ENCODE peak calls at places on chromosomes 4 and X, in seven cellular contexts. One of them, this sample, is unnamed.

GRCh38 chr4:156677136-156677535 is 294.5 kb downstream of the PDGFC start:
- DNase-seq in iPS DF 6.9: peak; percentile 35
- DNase-seq in upper lobe of left lung: no peak
- DNase-seq in Karpas-422: peak; percentile 75
- DNase-seq in PC-3: peak; percentile 71
- DNase-seq in body of pancreas: peak; percentile 21
- DNase-seq in aorta: no peak
- DNase-seq in this sample: no peak

GRCh38 chr4:124111922-124112321 is 600.6 kb downstream of the ANKRD50 start:
- DNase-seq in iPS DF 6.9: peak; percentile 22
- DNase-seq in upper lobe of left lung: no peak
- DNase-seq in Karpas-422: peak; percentile 63
- DNase-seq in PC-3: peak; percentile 76
- DNase-seq in body of pancreas: no peak
- DNase-seq in aorta: no peak
- DNase-seq in this sample: peak; percentile 92

GRCh38 chr4:81093720-81094401 is 63.4 kb downstream of the BMP3 start:
- DNase-seq in iPS DF 6.9: no peak
- DNase-seq in upper lobe of left lung: no peak
- DNase-seq in Karpas-422: no peak
- DNase-seq in PC-3: no peak
- DNase-seq in body of pancreas: no peak
- DNase-seq in aorta: no peak
- DNase-seq in this sample: no peak

GRCh38 chrX:51496501-51497291 is at the start of gene NUDT11:
- DNase-seq in iPS DF 6.9: peak; percentile 13
- DNase-seq in upper lobe of left lung: peak; percentile 91
- DNase-seq in Karpas-422: no peak
- DNase-seq in PC-3: peak; percentile 51
- DNase-seq in body of pancreas: peak; percentile 72
- DNase-seq in aorta: peak; percentile 90
- DNase-seq in this sample: peak; percentile 76

GRCh38 chr4:48799157-48799556 is 19.1 kb upstream of the FRYL start:
- DNase-seq in iPS DF 6.9: no peak
- DNase-seq in upper lobe of left lung: no peak
- DNase-seq in Karpas-422: no peak
- DNase-seq in PC-3: peak; percentile 71
- DNase-seq in body of pancreas: no peak
- DNase-seq in aorta: no peak
- DNase-seq in this sample: peak; percentile 3

GRCh38 chr4:72846280-72847111 is 223.0 kb downstream of the COX18 start:
- DNase-seq in iPS DF 6.9: peak; percentile 29
- DNase-seq in upper lobe of left lung: no peak
- DNase-seq in Karpas-422: peak; percentile 44
- DNase-seq in PC-3: peak; percentile 88
- DNase-seq in body of pancreas: no peak
- DNase-seq in aorta: no peak
- DNase-seq in this sample: peak; percentile 30

GRCh38 chr4:124278477-124278876 is 434.1 kb downstream of the ANKRD50 start:
- DNase-seq in iPS DF 6.9: no peak
- DNase-seq in upper lobe of left lung: no peak
- DNase-seq in Karpas-422: no peak
- DNase-seq in PC-3: peak; percentile 69
- DNase-seq in body of pancreas: no peak
- DNase-seq in aorta: no peak
- DNase-seq in this sample: peak; percentile 75

GRCh38 chr4:130568746-130569145 is 1472.8 kb downstream of the C4orf33 start:
- DNase-seq in iPS DF 6.9: no peak
- DNase-seq in upper lobe of left lung: no peak
- DNase-seq in Karpas-422: no peak
- DNase-seq in PC-3: no peak
- DNase-seq in body of pancreas: no peak
- DNase-seq in aorta: no peak
- DNase-seq in this sample: no peak

GRCh38 chr4:14879643-14880042 is 122.6 kb upstream of the CPEB2 start:
- DNase-seq in iPS DF 6.9: no peak
- DNase-seq in upper lobe of left lung: peak; percentile 52
- DNase-seq in Karpas-422: no peak
- DNase-seq in PC-3: no peak
- DNase-seq in body of pancreas: no peak
- DNase-seq in aorta: no peak
- DNase-seq in this sample: no peak

DNA sequence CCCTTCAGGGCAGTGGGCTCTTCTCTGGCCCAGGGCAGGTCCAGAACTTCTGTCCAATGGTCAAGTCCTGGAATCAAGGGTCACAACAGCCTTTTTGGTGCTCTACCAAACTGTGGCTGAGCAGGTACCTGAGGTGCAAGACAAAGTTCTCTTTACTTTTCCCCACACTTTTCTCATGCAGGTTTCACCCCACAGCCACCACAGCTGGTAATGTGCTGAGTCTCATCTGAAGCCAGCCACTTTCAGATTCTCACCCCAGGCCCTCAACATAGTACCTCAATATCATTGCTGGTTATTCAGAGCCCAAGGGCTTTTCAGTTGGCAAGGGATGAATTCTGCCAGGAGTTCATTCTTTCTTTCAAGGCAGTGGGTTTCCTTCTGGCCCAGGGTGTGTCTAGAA is 426.0 kb downstream of the TECRL start:
- DNase-seq in iPS DF 6.9: no peak
- DNase-seq in upper lobe of left lung: no peak
- DNase-seq in Karpas-422: no peak
- DNase-seq in PC-3: no peak
- DNase-seq in body of pancreas: no peak
- DNase-seq in aorta: no peak
- DNase-seq in this sample: no peak
- H3K9me3 ChIP-seq in iPS DF 6.9: no peaks in the 10 kb centered on the region
- H3K9me3 ChIP-seq in upper lobe of left lung: peaks cover 4% of the 10 kb centered on the region
- H3K9me3 ChIP-seq in Karpas-422: peaks cover 44% of the 10 kb centered on the region
- H3K9me3 ChIP-seq in PC-3: peaks cover 4% of the 10 kb centered on the region
- H3K9me3 ChIP-seq in body of pancreas: no peaks in the 10 kb centered on the region
- H3K9me3 ChIP-seq in aorta: no peaks in the 10 kb centered on the region
- H3K9me3 ChIP-seq in this sample: peaks cover 4% of the 10 kb centered on the region

GRCh38 chr4:67668315-67668714 is 32.6 kb downstream of the UBA6 start:
- DNase-seq in iPS DF 6.9: no peak
- DNase-seq in upper lobe of left lung: no peak
- DNase-seq in Karpas-422: no peak
- DNase-seq in PC-3: no peak
- DNase-seq in body of pancreas: no peak
- DNase-seq in aorta: no peak
- DNase-seq in this sample: no peak
- H3K36me3 ChIP-seq in iPS DF 6.9: no peaks in the 10 kb centered on the region
- H3K36me3 ChIP-seq in upper lobe of left lung: peaks cover 24% of the 10 kb centered on the region
- H3K36me3 ChIP-seq in Karpas-422: peaks cover 85% of the 10 kb centered on the region
- H3K36me3 ChIP-seq in PC-3: peaks cover 72% of the 10 kb centered on the region
- H3K36me3 ChIP-seq in body of pancreas: peaks cover 5% of the 10 kb centered on the region
- H3K36me3 ChIP-seq in aorta: peaks cover 3% of the 10 kb centered on the region
- H3K36me3 ChIP-seq in this sample: peaks cover 84% of the 10 kb centered on the region

DNA sequence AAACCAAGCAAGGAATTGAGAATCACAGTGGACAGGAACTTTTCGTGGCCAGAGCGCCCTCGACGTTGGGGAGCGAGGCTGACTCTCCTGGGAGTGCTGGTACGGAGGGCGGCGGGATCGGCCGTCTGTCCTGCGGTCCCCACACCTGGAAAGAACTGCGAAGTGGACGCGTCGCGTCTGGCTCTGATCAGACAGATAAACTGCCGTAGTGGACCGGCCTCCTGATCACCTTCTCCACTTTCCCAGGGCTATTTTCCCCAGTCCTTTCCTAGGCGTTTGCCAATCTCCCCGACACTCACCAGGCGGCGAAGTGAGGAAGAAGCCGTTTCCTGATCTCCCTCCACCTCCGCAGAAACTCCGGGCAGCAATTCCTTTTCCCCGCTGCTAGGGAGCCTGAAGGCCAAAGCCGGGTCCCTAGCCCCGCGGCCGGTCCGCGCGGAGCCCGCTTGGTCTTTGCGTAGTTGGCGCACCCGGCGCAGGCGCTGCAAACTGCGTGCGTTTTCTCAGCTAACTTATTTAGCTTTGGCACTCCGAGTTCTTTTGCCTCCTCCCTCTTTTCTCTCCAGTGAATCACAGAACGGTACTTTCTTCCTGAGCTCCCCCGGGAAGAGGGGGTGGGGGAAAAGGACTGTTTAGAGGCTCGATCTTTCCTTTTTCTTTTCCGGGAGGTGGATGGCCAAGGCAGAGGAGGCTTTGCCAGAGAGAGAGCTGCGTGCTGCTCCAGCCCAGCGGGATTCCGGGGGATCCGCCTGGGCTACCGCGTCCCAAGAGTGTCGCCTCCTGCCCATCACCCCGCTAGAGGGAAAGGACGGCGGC is at the start of gene ARSJ:
- DNase-seq in iPS DF 6.9: no peak
- DNase-seq in upper lobe of left lung: peak; percentile 93
- DNase-seq in Karpas-422: no peak
- DNase-seq in PC-3: peak; percentile 64
- DNase-seq in body of pancreas: peak; percentile 59
- DNase-seq in aorta: peak; percentile 92
- DNase-seq in this sample: peak; percentile 76
- H3K27ac ChIP-seq in iPS DF 6.9: no peak within 1 kb of the TSS
- H3K27ac ChIP-seq in upper lobe of left lung: peak within 1 kb of the TSS; percentile 88
- H3K27ac ChIP-seq in Karpas-422: no peak within 1 kb of the TSS
- H3K27ac ChIP-seq in PC-3: peak within 1 kb of the TSS; percentile 73
- H3K27ac ChIP-seq in body of pancreas: peak within 1 kb of the TSS; percentile 42
- H3K27ac ChIP-seq in aorta: peak within 1 kb of the TSS; percentile 87
- H3K27ac ChIP-seq in this sample: peak within 1 kb of the TSS; percentile 48

DNA sequence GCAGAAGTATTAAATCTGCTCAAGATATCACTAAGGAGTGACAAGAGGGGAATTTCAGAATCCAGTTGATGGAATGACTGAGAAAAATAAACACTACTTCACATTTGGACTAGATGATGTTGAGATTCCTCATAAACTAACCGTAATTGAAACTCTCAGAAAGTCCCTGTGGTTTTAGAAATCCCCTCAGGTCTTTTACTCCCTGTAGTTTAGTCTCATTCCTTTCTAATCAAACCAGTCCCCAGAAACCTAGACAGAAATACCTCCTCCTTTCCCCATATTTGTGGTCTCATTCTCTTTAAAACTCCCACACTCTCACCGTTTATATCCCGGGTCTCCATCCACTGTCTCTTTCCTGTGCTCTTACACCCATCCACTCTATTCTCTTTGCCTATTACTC is 15.0 kb upstream of the TLR1 start:
- DNase-seq in iPS DF 6.9: no peak
- DNase-seq in upper lobe of left lung: no peak
- DNase-seq in Karpas-422: no peak
- DNase-seq in PC-3: peak; percentile 70
- DNase-seq in body of pancreas: no peak
- DNase-seq in aorta: no peak
- DNase-seq in this sample: no peak
- H3K9me3 ChIP-seq in iPS DF 6.9: no peaks in the 10 kb centered on the region
- H3K9me3 ChIP-seq in upper lobe of left lung: no peaks in the 10 kb centered on the region
- H3K9me3 ChIP-seq in Karpas-422: peaks cover 7% of the 10 kb centered on the region
- H3K9me3 ChIP-seq in PC-3: no peaks in the 10 kb centered on the region
- H3K9me3 ChIP-seq in body of pancreas: no peaks in the 10 kb centered on the region
- H3K9me3 ChIP-seq in aorta: peaks cover 3% of the 10 kb centered on the region
- H3K9me3 ChIP-seq in this sample: no peaks in the 10 kb centered on the region

GRCh38 chr4:150583287-150584197 is 1.6 kb downstream of the MAB21L2 start:
- DNase-seq in iPS DF 6.9: no peak
- DNase-seq in upper lobe of left lung: peak; percentile 72
- DNase-seq in Karpas-422: no peak
- DNase-seq in PC-3: no peak
- DNase-seq in body of pancreas: no peak
- DNase-seq in aorta: peak; percentile 76
- DNase-seq in this sample: no peak

GRCh38 chr4:150582101-150582565 is at the start of gene MAB21L2:
- DNase-seq in iPS DF 6.9: no peak
- DNase-seq in upper lobe of left lung: no peak
- DNase-seq in Karpas-422: no peak
- DNase-seq in PC-3: no peak
- DNase-seq in body of pancreas: no peak
- DNase-seq in aorta: no peak
- DNase-seq in this sample: no peak

GRCh38 chr4:150584198-150584593 is 2.2 kb downstream of the MAB21L2 start:
- DNase-seq in iPS DF 6.9: no peak
- DNase-seq in upper lobe of left lung: no peak
- DNase-seq in Karpas-422: no peak
- DNase-seq in PC-3: no peak
- DNase-seq in body of pancreas: no peak
- DNase-seq in aorta: no peak
- DNase-seq in this sample: no peak

GRCh38 chr4:150581611-150582010 is 340 bp upstream of the MAB21L2 start:
- DNase-seq in iPS DF 6.9: no peak
- DNase-seq in upper lobe of left lung: no peak
- DNase-seq in Karpas-422: no peak
- DNase-seq in PC-3: no peak
- DNase-seq in body of pancreas: no peak
- DNase-seq in aorta: no peak
- DNase-seq in this sample: no peak

DNA sequence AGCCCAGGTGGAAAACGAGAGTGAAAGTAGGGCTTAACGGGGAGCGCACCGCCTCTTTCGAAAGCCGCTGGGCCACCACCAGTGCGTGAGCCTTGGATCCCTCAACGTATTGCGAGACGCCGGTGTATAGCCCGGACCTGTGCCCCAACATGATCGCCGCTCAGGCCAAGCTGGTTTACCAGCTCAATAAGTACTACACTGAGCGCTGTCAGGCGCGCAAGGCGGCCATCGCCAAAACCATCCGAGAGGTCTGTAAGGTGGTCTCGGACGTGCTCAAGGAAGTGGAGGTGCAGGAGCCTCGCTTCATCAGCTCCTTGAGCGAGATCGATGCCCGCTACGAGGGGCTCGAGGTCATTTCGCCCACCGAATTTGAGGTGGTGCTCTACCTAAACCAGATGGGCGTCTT is 933 bp downstream of the MAB21L2 start:
- DNase-seq in iPS DF 6.9: no peak
- DNase-seq in upper lobe of left lung: peak; percentile 67
- DNase-seq in Karpas-422: no peak
- DNase-seq in PC-3: no peak
- DNase-seq in body of pancreas: no peak
- DNase-seq in aorta: peak; percentile 71
- DNase-seq in this sample: no peak
- H3K36me3 ChIP-seq in iPS DF 6.9: no peaks in the 10 kb centered on the region
- H3K36me3 ChIP-seq in upper lobe of left lung: peaks cover 9% of the 10 kb centered on the region
- H3K36me3 ChIP-seq in Karpas-422: no peaks in the 10 kb centered on the region
- H3K36me3 ChIP-seq in PC-3: no peaks in the 10 kb centered on the region
- H3K36me3 ChIP-seq in body of pancreas: no peaks in the 10 kb centered on the region
- H3K36me3 ChIP-seq in aorta: no peaks in the 10 kb centered on the region
- H3K36me3 ChIP-seq in this sample: no peaks in the 10 kb centered on the region